ENCODE peak calls at places on chromosomes 2 and 18, in ten cellular contexts. X is testis; G is GM23338; P is CD8-positive, alpha-beta T cell; H is coronary artery; M is fibroblast of the aortic adventitia; I is cardiac fibroblast; L is fibroblast of mammary gland; B is endodermal cell; V is activated CD8-positive, alpha-beta T cell treated with anti-CD3 and anti-CD28 coated beads for 36 hours. Q is an unnamed sample.
A peak's percentile ranks its signal among the peaks of the same experiment; 100 is the strongest.

GRCh38 chr18:68897286-68897685 is 99.4 kb downstream of the CCDC102B start:
- DNase-seq in I (no peak), X (no peak), M (no peak), P (no peak), G (no peak), V (no peak), B (no peak), L (no peak), H (no peak), Q (no peak)

GRCh38 chr2:120669971-120670370 is 65.7 kb upstream of the GLI2 start:
- DNase-seq in M (no peak), G (no peak), I (no peak), H (peak; percentile 43), V (no peak), X (no peak), P (no peak), L (no peak), B (no peak), Q (no peak)

GRCh38 chr18:39773656-39774055 is 2181.4 kb upstream of the PIK3C3 start:
- DNase-seq in M (peak; percentile 4), H (no peak), L (peak; percentile 47), X (no peak), B (no peak), G (no peak), I (peak; percentile 16), P (no peak), V (no peak), Q (no peak)

GRCh38 chr2:99150691-99151090 is 4.1 kb downstream of the TSGA10 start:
- DNase-seq in H (no peak), B (no peak), P (no peak), M (peak; percentile 22), G (no peak), L (peak; percentile 67), X (no peak), I (peak; percentile 9), V (no peak), Q (no peak)

GRCh38 chr2:197871780-197872456 is 67.5 kb downstream of the PLCL1 start:
- DNase-seq in I (no peak), H (no peak), M (no peak), X (no peak), B (peak; percentile 34), L (no peak), P (no peak), V (no peak), G (no peak), Q (no peak)

GRCh38 chr18:50158866-50159653 is 35.9 kb downstream of the MYO5B start:
- DNase-seq in B (no peak), G (no peak), H (no peak), P (no peak), L (no peak), M (no peak), I (no peak), V (no peak), X (no peak), Q (no peak)

GRCh38 chr2:28055325-28055970 is 164.9 kb downstream of the BABAM2 start:
- DNase-seq in P (no peak), L (peak; percentile 63), B (no peak), X (no peak), G (no peak), I (peak; percentile 57), H (no peak), M (peak; percentile 30), V (no peak), Q (no peak)

GRCh38 chr18:49913221-49913620 is 99.9 kb upstream of the ACAA2 start:
- DNase-seq in P (no peak), M (no peak), B (no peak), G (no peak), H (no peak), V (no peak), L (no peak), I (no peak), X (no peak), Q (no peak)

GRCh38 chr2:210199854-210200253 is 25.4 kb downstream of the ACADL start:
- DNase-seq in X (no peak), I (no peak), M (no peak), B (no peak), P (no peak), H (no peak), G (no peak), L (no peak), V (no peak), Q (no peak)

GRCh38 chr2:210195066-210195852 is 24.1 kb upstream of the KANSL1L start:
- DNase-seq in I (peak; percentile 76), G (peak; percentile 73), M (peak; percentile 76), B (no peak), L (peak; percentile 67), P (no peak), X (no peak), V (no peak), H (no peak), Q (no peak)

GRCh38 chr2:210198326-210198725 is 26.9 kb downstream of the ACADL start:
- DNase-seq in M (peak; percentile 14), X (no peak), G (no peak), H (no peak), P (no peak), B (no peak), L (peak; percentile 14), V (no peak), I (peak; percentile 35), Q (no peak)

GRCh38 chr2:210203162-210203561 is 22.1 kb downstream of the ACADL start:
- DNase-seq in V (no peak), M (no peak), I (no peak), H (no peak), B (no peak), G (no peak), L (no peak), P (no peak), X (no peak), Q (no peak)

GRCh38 chr2:210199186-210199765 is 26.0 kb downstream of the ACADL start:
- DNase-seq in H (no peak), I (peak; percentile 63), V (no peak), G (peak; percentile 48), B (no peak), X (no peak), M (peak; percentile 61), P (no peak), L (peak; percentile 51), Q (no peak)
- TF ChIP-seq CTCF in H (peak; percentile 80), I (peak; percentile 72), V (peak; percentile 79), G (no peak), B (peak; percentile 91), X (peak; percentile 26), M (peak; percentile 74), P (peak; percentile 99), L (peak; percentile 83), Q (peak; percentile 77)

GRCh38 chr2:7127687-7128086 is 210.5 kb downstream of the RNF144A start:
- DNase-seq in M (no peak), H (no peak), B (no peak), I (no peak), V (no peak), P (no peak), L (no peak), X (no peak), G (no peak), Q (no peak)

DNA sequence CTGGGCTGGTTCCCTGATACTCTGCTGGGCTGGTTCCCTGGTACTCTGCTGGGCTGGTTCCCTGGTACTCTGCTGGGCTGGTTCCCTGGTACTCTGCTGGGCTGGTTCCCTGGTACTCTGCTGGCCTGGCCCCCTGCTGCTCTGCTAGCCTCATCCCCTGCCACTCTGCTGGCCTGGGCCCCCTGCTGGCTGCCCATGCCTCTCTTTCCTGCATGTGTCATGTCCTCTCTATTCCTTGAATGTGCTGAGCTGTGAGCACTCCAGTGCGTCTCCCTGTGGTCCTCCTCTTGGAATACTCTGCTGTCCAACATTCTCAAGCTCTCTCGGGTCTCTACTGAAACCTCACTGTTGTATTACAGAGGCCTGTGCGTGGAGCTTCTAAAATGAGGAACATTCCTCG is 216.3 kb downstream of the RNF144A start:
- DNase-seq in H (no peak), M (no peak), L (no peak), X (no peak), V (peak; percentile 5), G (peak; percentile 41), P (no peak), B (peak; percentile 71), I (no peak), Q (peak; percentile 16)
- TF ChIP-seq CTCF in H (no peak), M (peak; percentile 3), L (no peak), X (no peak), V (no peak), G (peak; percentile 23), P (no peak), B (peak; percentile 50), I (no peak), Q (no peak)

DNA sequence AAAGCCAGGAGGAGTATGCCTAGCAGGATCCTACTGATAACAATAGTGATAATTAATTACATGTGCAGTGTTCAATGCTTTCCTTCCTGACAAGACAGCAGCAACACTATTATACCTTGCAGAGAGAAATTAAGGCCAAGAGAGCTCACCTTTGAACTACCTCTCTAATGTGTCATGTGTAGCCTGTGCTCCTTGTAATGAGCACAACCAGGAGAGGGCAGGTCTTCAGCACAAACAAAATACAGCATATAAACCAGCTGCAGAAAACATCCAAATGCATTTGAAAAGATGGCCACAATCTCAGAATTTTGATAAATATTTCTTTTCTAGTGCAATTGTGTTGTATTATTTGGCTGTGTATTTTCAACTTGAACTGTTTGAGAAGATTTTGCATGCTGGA is 1425.7 kb downstream of the DSC3 start:
- DNase-seq in G (no peak), M (no peak), L (no peak), B (no peak), X (no peak), V (no peak), I (no peak), P (no peak), H (no peak), Q (no peak)
- TF ChIP-seq CTCF in G (peak; percentile 44), M (no peak), L (no peak), B (peak; percentile 50), X (no peak), V (no peak), I (no peak), P (no peak), H (no peak), Q (no peak)

GRCh38 chr2:236344446-236344845 is 80.2 kb upstream of the ASB18 start:
- DNase-seq in G (no peak), B (no peak), M (no peak), V (no peak), P (no peak), H (no peak), L (no peak), I (no peak), X (no peak), Q (no peak)

GRCh38 chr2:236345081-236345714 is 81.0 kb upstream of the ASB18 start:
- DNase-seq in P (no peak), H (no peak), B (no peak), I (no peak), L (no peak), M (no peak), V (no peak), X (no peak), G (no peak), Q (no peak)

GRCh38 chr2:236348279-236348678 is 84.1 kb upstream of the ASB18 start:
- DNase-seq in B (no peak), I (no peak), P (no peak), H (no peak), G (no peak), L (no peak), X (no peak), M (no peak), V (no peak), Q (no peak)

GRCh38 chr2:236348976-236349375 is 84.8 kb upstream of the ASB18 start:
- DNase-seq in I (no peak), P (no peak), X (no peak), L (no peak), G (no peak), M (no peak), H (no peak), V (no peak), B (no peak), Q (no peak)

DNA sequence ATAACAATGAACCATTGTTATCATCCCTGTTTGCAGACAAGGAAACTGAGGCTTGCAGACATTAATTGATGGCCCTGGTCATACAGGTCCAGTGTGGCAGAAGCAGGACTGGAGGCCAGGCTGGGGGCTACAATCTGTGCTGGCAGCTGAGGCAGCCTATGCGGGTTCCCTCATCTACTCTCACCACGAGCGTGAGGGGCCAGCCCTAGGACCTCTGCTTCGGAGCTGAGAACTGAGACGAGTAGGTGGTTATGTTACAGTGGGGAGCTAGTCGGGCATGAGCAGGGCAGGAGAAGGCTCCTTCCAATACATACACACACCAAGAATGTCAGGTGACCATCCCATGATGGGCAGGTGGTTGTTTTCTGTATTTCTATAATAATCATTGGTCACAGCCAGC is 82.2 kb upstream of the ASB18 start:
- DNase-seq in G (no peak), H (no peak), P (no peak), X (no peak), M (no peak), B (no peak), L (no peak), I (no peak), V (no peak), Q (no peak)
- TF ChIP-seq CTCF in G (no peak), H (no peak), P (no peak), X (no peak), M (no peak), B (no peak), L (no peak), I (no peak), V (no peak), Q (no peak)